ENCODE peak calls at places on chromosomes 4 and X, in four cellular contexts. P, W, M and E are unnamed samples.

GRCh38 chr4:121200795-121201472 is 36.8 kb upstream of the TNIP3 start:
- DNase-seq in P (no peak), W (no peak), M (no peak), E (no peak)

GRCh38 chrX:49309401-49309981 is 6.0 kb downstream of the GAGE10 start:
- DNase-seq in P (no peak), W (peak), M (no peak), E (peak)

GRCh38 chrX:103063191-103063845 is 653 bp downstream of the BEX1 start:
- DNase-seq in P (peak), W (peak), M (peak), E (no peak)

GRCh38 chr4:139550724-139551429 is 5.1 kb downstream of the SETD7 start:
- DNase-seq in P (peak), W (no peak), M (no peak), E (no peak)

GRCh38 chr4:95023110-95023509 is 265.4 kb downstream of the BMPR1B start:
- DNase-seq in P (no peak), W (peak), M (no peak), E (no peak)

GRCh38 chr4:169975837-169976796 is 50.1 kb downstream of the MFAP3L start:
- DNase-seq in P (no peak), W (no peak), M (no peak), E (no peak)

GRCh38 chr4:85058551-85058950 is 92.1 kb upstream of the WDFY3 start:
- DNase-seq in P (no peak), W (peak), M (no peak), E (no peak)

GRCh38 chrX:3262906-3263305 is 83.5 kb downstream of the MXRA5 start:
- DNase-seq in P (no peak), W (peak), M (no peak), E (no peak)

GRCh38 chrX:26581086-26581485 is 365.1 kb downstream of the MAGEB5 start:
- DNase-seq in P (no peak), W (peak), M (no peak), E (no peak)

GRCh38 chr4:127601029-127601428 is 31.7 kb upstream of the INTU start:
- DNase-seq in P (no peak), W (peak), M (no peak), E (no peak)

GRCh38 chr4:33996075-33996718 is 2248.1 kb downstream of the ARAP2 start:
- DNase-seq in P (no peak), W (no peak), M (no peak), E (no peak)

GRCh38 chrX:134753185-134754008 is 95.1 kb upstream of the PLAC1 start:
- DNase-seq in P (no peak), W (peak), M (no peak), E (no peak)

GRCh38 chrX:147912093-147912801 is 528 bp downstream of the FMR1 start:
- DNase-seq in P (peak), W (peak), M (peak), E (peak)

GRCh38 chr4:1210241-1210841 is 38.0 kb upstream of the SPON2 start:
- DNase-seq in P (no peak), W (no peak), M (no peak), E (no peak)

GRCh38 chrX:118698516-118699247 is 28.7 kb upstream of the IL13RA1 start:
- DNase-seq in P (no peak), W (no peak), M (no peak), E (no peak)

GRCh38 chr4:123844374-123844773 is 447.8 kb downstream of the SPRY1 start:
- DNase-seq in P (no peak), W (no peak), M (no peak), E (no peak)

GRCh38 chr4:54065282-54066087 is 1.1 kb upstream of the CHIC2 start:
- DNase-seq in P (no peak), W (no peak), M (no peak), E (no peak)

GRCh38 chrX:19188566-19188965 is 66.3 kb upstream of the ADGRG2 start:
- DNase-seq in P (no peak), W (no peak), M (no peak), E (no peak)

GRCh38 chrX:102684772-102685520 is 27.3 kb upstream of the GPRASP2 start:
- DNase-seq in P (no peak), W (no peak), M (no peak), E (no peak)

GRCh38 chrX:70398899-70399298 is 24.2 kb upstream of the GDPD2 start:
- DNase-seq in P (no peak), W (peak), M (no peak), E (no peak)

GRCh38 chrX:44459501-44459900 is 83.2 kb downstream of the FUNDC1 start:
- DNase-seq in P (no peak), W (peak), M (no peak), E (no peak)

GRCh38 chr4:110869114-110869513 is 246.2 kb upstream of the PITX2 start:
- DNase-seq in P (no peak), W (peak), M (no peak), E (no peak)

GRCh38 chr4:168633071-168633470 is 136.2 kb downstream of the PALLD start:
- DNase-seq in P (no peak), W (no peak), M (no peak), E (no peak)

GRCh38 chr4:22099896-22100295 is 151.3 kb upstream of the KCNIP4 start:
- DNase-seq in P (no peak), W (peak), M (no peak), E (no peak)

GRCh38 chr4:3291969-3292570 is 751 bp upstream of the RGS12 start:
- DNase-seq in P (peak), W (peak), M (peak), E (peak)

GRCh38 chr4:165016971-165017370 is 14.8 kb upstream of the TRIM60 start:
- DNase-seq in P (peak), W (no peak), M (no peak), E (no peak)

GRCh38 chrX:93932471-93933220 is 258.6 kb downstream of the FAM133A start:
- DNase-seq in P (no peak), W (no peak), M (no peak), E (no peak)

GRCh38 chr4:30924521-30924920 is 204.4 kb downstream of the PCDH7 start:
- DNase-seq in P (no peak), W (peak), M (no peak), E (no peak)

GRCh38 chr4:83316459-83317170 is 18.0 kb downstream of the HPSE start:
- DNase-seq in P (no peak), W (no peak), M (no peak), E (no peak)

GRCh38 chrX:152896450-152896849 is 1.4 kb upstream of the ZNF185 start:
- DNase-seq in P (no peak), W (no peak), M (no peak), E (no peak)

GRCh38 chr4:109803924-109804571 is 2.2 kb upstream of the CFI start:
- DNase-seq in P (peak), W (peak), M (no peak), E (no peak)
- TF ChIP-seq CTCF in P (no peak), W (no peak), M (peak), E (no peak)

DNA sequence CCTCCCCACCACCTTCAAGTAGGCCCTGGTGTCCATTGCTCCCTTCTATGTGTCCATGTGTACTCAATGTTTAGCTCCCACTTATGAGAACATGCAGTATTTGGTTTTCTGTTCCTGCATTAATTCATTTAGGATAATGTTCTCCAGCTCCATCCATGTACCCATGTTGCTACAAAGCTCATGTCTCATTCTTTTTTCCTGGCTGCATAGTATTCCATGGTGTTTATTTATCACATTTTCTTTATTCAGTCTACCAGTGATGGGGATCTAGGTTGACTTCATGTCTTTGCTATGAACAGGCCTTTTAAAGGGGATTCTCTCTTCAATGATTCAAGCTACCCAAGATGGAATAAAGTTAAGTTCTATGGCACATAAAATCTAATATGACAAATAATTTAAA is 119.6 kb downstream of the PPP3CA start:
- DNase-seq in P (no peak), W (no peak), M (no peak), E (no peak)
- TF ChIP-seq CTCF in P (no peak), W (no peak), M (no peak), E (no peak)

DNA sequence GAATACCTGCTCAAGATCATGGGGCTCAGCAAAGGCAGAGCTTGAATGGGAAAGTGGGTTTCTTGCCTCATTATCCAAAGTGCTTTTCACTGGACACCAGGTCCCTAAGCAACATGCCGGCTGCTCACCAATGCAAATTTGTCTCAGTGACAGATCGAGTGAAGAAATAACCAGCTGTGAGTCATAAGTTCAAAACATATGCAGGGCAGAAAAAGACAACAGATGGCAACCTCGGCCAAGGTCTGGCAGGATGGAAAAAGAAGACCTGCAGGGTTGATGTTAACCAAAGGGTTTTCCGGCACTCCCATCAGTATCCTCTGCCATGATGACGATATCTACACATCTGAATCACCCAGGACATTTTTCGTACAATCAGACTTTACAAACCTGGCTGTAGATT is 124.1 kb downstream of the AFAP1 start:
- DNase-seq in P (no peak), W (peak), M (no peak), E (no peak)
- TF ChIP-seq CTCF in P (no peak), W (no peak), M (no peak), E (no peak)

GRCh38 chr4:160877087-160877790 is 1286.6 kb downstream of the FSTL5 start:
- DNase-seq in P (no peak), W (no peak), M (no peak), E (no peak)
- TF ChIP-seq CTCF in P (no peak), W (no peak), M (no peak), E (no peak)

DNA sequence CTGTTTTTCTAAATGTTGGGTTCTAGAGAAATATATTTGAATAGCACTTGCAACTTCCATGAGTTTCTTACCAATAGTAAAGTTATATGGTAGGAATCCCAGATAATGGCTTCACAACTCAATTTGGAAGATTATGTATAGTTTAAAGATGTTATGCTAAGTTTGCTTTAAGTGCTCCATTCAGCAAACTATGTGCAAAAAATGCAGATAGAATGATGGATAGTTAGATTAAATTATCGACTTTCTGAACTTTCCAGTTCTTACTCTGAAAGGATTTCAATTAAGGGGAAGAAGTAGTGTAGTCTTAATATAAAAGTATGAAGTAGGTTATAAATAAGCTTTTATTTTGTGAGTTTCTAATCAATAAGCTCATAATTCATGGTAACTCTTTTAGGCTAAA is 60.7 kb upstream of the NFKB1 start:
- DNase-seq in P (no peak), W (no peak), M (no peak), E (no peak)
- TF ChIP-seq CTCF in P (no peak), W (no peak), M (no peak), E (no peak)

DNA sequence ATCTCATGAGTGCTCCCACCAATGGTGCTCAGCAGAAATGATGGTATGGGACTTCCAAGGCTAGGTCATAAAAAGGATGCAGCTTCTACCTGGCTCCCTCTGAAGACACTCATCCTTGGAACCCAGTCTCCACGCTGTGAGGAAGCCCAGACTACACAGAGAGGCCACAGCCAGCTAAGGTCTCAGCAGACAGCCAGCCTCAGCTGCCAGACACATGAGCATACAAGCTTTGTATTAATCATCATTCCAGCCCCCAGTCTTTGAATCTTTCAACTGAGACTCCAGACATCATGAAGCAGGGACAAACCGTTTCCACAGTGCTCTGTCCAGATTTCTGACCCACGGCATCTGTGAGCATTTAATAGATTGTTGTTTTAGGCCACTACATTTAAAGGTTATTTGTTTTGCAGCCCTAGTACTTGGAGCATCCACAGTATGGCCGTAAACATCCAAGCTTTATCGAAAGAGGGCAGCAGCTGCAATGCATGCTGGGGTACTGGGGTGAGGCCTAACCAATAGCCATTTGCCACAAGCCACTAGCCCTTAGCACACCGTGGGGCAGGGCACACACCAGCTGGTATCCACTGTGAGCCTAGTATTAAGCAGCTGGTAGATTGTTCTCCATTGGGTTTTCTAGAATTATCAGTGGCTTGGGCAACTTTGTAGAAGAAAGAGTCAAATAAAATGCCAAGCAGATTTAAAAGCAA is 449.1 kb downstream of the BCOR start:
- DNase-seq in P (no peak), W (no peak), M (no peak), E (no peak)
- TF ChIP-seq CTCF in P (no peak), W (no peak), M (no peak), E (no peak)